ENCODE peak calls at places on chromosomes 11 and 22, in seven cellular contexts. V, T, S, J, E, A and B are unnamed samples.
A peak's percentile ranks its signal among the peaks of the same experiment; 100 is the strongest.

GRCh38 chr11:69598147-69598546 is 42.8 kb upstream of the CCND1 start:
- DNase-seq in V (no peak), T (no peak), S (no peak), J (no peak), E (no peak), A (peak; percentile 54), B (no peak)

GRCh38 chr22:20227363-20227762 is 40.8 kb downstream of the RTN4R start:
- DNase-seq in V (no peak), T (no peak), S (no peak), J (no peak), E (no peak), A (no peak), B (no peak)

GRCh38 chr22:37990302-37990701 is 5.9 kb upstream of the SOX10 start:
- DNase-seq in V (no peak), T (no peak), S (no peak), J (no peak), E (no peak), A (no peak), B (no peak)

GRCh38 chr22:37119872-37120271 is 10.4 kb upstream of the TMPRSS6 start:
- DNase-seq in V (no peak), T (no peak), S (no peak), J (no peak), E (no peak), A (no peak), B (no peak)

GRCh38 chr22:22848364-22848866 is 39.2 kb upstream of the IGLL5 start:
- DNase-seq in V (peak; percentile 47), T (peak; percentile 78), S (no peak), J (no peak), E (peak; percentile 61), A (peak; percentile 56), B (peak; percentile 77)

GRCh38 chr11:102761646-102762238 is 18.7 kb downstream of the MMP10 start:
- DNase-seq in V (no peak), T (no peak), S (no peak), J (no peak), E (no peak), A (peak; percentile 74), B (no peak)

GRCh38 chr22:37905534-37906363 is at the start of gene MICALL1:
- DNase-seq in V (peak; percentile 78), T (peak; percentile 87), S (no peak), J (peak; percentile 63), E (peak; percentile 83), A (peak; percentile 61), B (peak; percentile 72)

GRCh38 chr11:94641167-94641761 is 74.1 kb downstream of the PIWIL4 start:
- DNase-seq in V (peak; percentile 27), T (no peak), S (no peak), J (no peak), E (peak; percentile 64), A (no peak), B (no peak)

GRCh38 chr11:22331771-22332170 is 6.4 kb upstream of the SLC17A6 start:
- DNase-seq in V (no peak), T (no peak), S (no peak), J (no peak), E (no peak), A (no peak), B (no peak)

GRCh38 chr11:73189723-73190556 is 28.1 kb upstream of the P2RY2 start:
- DNase-seq in V (no peak), T (peak; percentile 20), S (no peak), J (no peak), E (no peak), A (no peak), B (no peak)

GRCh38 chr11:15523576-15523975 is 408.9 kb downstream of the INSC start:
- DNase-seq in V (no peak), T (no peak), S (no peak), J (no peak), E (no peak), A (no peak), B (no peak)

GRCh38 chr11:93741882-93742226 is 382 bp downstream of the C11orf54 start:
- DNase-seq in V (no peak), T (no peak), S (no peak), J (no peak), E (peak; percentile 59), A (no peak), B (peak; percentile 74)

GRCh38 chr11:19816040-19816439 is 103.4 kb downstream of the NAV2 start:
- DNase-seq in V (no peak), T (no peak), S (peak; percentile 15), J (no peak), E (no peak), A (no peak), B (no peak)

GRCh38 chr11:126585388-126586302 is 230.2 kb downstream of the ST3GAL4 start:
- DNase-seq in V (peak; percentile 58), T (no peak), S (peak; percentile 12), J (peak; percentile 59), E (peak; percentile 96), A (peak; percentile 77), B (peak; percentile 56)

GRCh38 chr11:33438311-33438710 is 181.1 kb downstream of the HIPK3 start:
- DNase-seq in V (no peak), T (no peak), S (no peak), J (no peak), E (no peak), A (no peak), B (no peak)

GRCh38 chr11:98185245-98185644 is 835.5 kb upstream of the CNTN5 start:
- DNase-seq in V (no peak), T (no peak), S (no peak), J (no peak), E (no peak), A (no peak), B (no peak)

GRCh38 chr22:46612904-46613605 is 7.1 kb upstream of the GRAMD4 start:
- DNase-seq in V (peak; percentile 22), T (peak; percentile 86), S (no peak), J (no peak), E (no peak), A (no peak), B (peak; percentile 69)
- H3K27ac ChIP-seq in V (no peak overlapping the region), T (peak overlapping the region; percentile 86), S (no peak overlapping the region), J (no peak overlapping the region), E (peak overlapping the region; percentile 78), A (no peak overlapping the region), B (peak overlapping the region; percentile 34)

DNA sequence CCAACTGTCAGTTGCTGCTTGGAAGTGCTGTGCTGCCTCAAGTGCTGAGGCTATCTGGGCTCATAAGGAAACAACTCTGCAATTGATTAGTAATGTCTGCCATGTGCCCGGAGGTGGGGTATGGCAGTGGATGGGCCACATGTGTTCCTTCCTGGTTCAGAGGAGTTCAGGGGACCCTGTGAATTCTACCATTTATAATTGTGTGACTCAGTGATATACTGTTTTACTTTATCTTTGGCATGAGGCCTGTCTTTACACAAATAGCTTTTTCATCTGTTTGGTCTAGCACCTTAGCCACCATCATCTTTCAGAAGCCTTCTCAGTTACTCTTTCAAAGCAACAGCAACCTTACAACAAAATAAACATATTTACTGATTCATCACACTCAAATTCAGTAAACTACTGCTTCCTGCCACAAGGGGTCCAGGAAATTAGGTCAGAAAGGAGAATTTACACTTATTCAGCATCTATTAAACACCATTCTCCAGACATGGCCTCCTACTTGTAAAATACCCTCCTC is 20.9 kb downstream of the DKK3 start:
- DNase-seq in V (no peak), T (no peak), S (no peak), J (no peak), E (peak; percentile 50), A (peak; percentile 48), B (no peak)
- TF ChIP-seq CTCF in V (peak; percentile 4), T (peak; percentile 48), S (peak; percentile 37), J (no peak), E (peak; percentile 55), A (peak; percentile 40), B (no peak)

GRCh38 chr11:119520400-119520799 is 97.4 kb upstream of the THY1 start:
- DNase-seq in V (no peak), T (no peak), S (no peak), J (no peak), E (no peak), A (no peak), B (no peak)

GRCh38 chr11:119519796-119520195 is 96.8 kb upstream of the THY1 start:
- DNase-seq in V (no peak), T (no peak), S (no peak), J (no peak), E (no peak), A (no peak), B (no peak)

GRCh38 chr11:119520966-119521365 is 98.0 kb upstream of the THY1 start:
- DNase-seq in V (no peak), T (no peak), S (no peak), J (no peak), E (no peak), A (no peak), B (no peak)

GRCh38 chr11:119521551-119521950 is 98.6 kb upstream of the THY1 start:
- DNase-seq in V (no peak), T (no peak), S (no peak), J (no peak), E (no peak), A (no peak), B (no peak)

DNA sequence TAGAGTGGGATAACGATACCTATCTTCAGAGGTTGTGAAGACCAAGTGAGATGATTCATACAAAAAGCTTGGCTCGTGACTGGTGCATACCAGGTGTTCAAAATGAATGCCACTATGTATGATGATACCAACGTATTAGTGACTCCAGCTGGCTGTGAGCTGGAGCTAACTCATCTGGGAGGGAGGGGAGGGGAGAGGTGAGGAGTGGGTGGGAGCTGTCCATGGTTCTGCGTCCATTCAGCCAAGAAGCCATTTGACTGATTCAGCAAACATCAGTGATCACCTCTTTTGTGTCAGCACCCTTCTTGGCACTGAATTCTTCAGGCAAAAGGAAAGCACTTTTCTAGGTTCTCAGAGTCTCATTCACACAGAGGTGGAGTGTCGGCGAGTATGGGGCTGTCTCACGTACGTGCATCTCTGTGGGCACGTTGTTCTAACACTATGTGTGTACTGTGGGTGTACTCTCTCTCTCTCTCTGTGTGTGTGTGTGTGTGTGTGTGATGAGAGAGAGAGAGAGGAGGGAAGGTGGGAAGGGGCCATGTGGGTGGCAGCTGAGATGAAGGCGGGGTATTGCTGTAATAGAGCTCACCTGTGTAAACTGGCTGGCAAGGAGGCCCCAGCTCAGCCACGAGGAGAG is 95.9 kb upstream of the THY1 start:
- DNase-seq in V (no peak), T (no peak), S (no peak), J (no peak), E (peak; percentile 66), A (peak; percentile 54), B (no peak)
- H3K4me3 ChIP-seq in V (no peak overlapping the region), T (no peak overlapping the region), S (no peak overlapping the region), J (no peak overlapping the region), E (no peak overlapping the region), A (no peak overlapping the region), B (no peak overlapping the region)

DNA sequence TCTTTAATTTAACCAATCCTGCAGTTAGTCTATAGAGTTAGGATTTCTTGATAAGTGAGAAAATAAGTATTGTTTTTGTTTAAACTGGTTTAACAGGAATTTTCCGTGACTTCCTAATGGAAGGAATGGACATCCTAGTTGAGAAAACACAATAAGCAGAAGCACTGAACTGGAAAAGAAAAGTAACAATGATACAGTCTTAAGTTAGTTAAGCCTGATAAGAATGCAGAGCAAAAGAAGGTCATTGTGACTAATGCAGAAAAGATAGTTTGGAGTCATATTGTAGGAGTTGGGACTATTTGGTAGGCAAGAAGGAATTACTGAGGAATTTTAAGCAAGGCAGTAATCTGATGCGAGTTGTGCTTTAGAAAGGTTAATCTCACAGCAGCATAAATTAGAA is 11.7 kb downstream of the RNF141 start:
- DNase-seq in V (no peak), T (no peak), S (no peak), J (no peak), E (no peak), A (no peak), B (no peak)
- H3K27ac ChIP-seq in V (no peak overlapping the region), T (no peak overlapping the region), S (peak overlapping the region; percentile 16), J (peak overlapping the region; percentile 88), E (no peak overlapping the region), A (peak overlapping the region; percentile 52), B (no peak overlapping the region)